ENCODE peak calls at places on chromosomes 6 and 20, in seven cellular contexts. One of them, this sample, is unnamed.

GRCh38 chr6:119587537-119587936 is 238.0 kb upstream of the MAN1A1 start:
- DNase-seq in epithelial cell of prostate: no peak
- DNase-seq in sigmoid colon: no peak
- DNase-seq in NB4: no peak
- DNase-seq in ELR: peak
- DNase-seq in DMS153: no peak
- DNase-seq in NCI-H748 treated with DMSO at 0.1 percent for 48 hours: no peak
- DNase-seq in this sample: no peak

GRCh38 chr20:54355631-54356280 is 119.6 kb upstream of the DOK5 start:
- DNase-seq in epithelial cell of prostate: no peak
- DNase-seq in sigmoid colon: no peak
- DNase-seq in NB4: no peak
- DNase-seq in ELR: no peak
- DNase-seq in DMS153: no peak
- DNase-seq in NCI-H748 treated with DMSO at 0.1 percent for 48 hours: no peak
- DNase-seq in this sample: no peak

GRCh38 chr20:44730441-44730840 is 15.2 kb upstream of the KCNK15 start:
- DNase-seq in epithelial cell of prostate: peak
- DNase-seq in sigmoid colon: no peak
- DNase-seq in NB4: no peak
- DNase-seq in ELR: peak
- DNase-seq in DMS153: no peak
- DNase-seq in NCI-H748 treated with DMSO at 0.1 percent for 48 hours: no peak
- DNase-seq in this sample: no peak

GRCh38 chr6:158830736-158831135 is 11.6 kb upstream of the EZR start:
- DNase-seq in epithelial cell of prostate: no peak
- DNase-seq in sigmoid colon: no peak
- DNase-seq in NB4: no peak
- DNase-seq in ELR: no peak
- DNase-seq in DMS153: no peak
- DNase-seq in NCI-H748 treated with DMSO at 0.1 percent for 48 hours: no peak
- DNase-seq in this sample: no peak

GRCh38 chr6:124869412-124869811 is 92.8 kb upstream of the RNF217 start:
- DNase-seq in epithelial cell of prostate: no peak
- DNase-seq in sigmoid colon: no peak
- DNase-seq in NB4: no peak
- DNase-seq in ELR: no peak
- DNase-seq in DMS153: no peak
- DNase-seq in NCI-H748 treated with DMSO at 0.1 percent for 48 hours: no peak
- DNase-seq in this sample: no peak

GRCh38 chr6:124960757-124961467 is 1.3 kb upstream of the RNF217 start:
- DNase-seq in epithelial cell of prostate: no peak
- DNase-seq in sigmoid colon: no peak
- DNase-seq in NB4: no peak
- DNase-seq in ELR: peak
- DNase-seq in DMS153: no peak
- DNase-seq in NCI-H748 treated with DMSO at 0.1 percent for 48 hours: no peak
- DNase-seq in this sample: no peak

GRCh38 chr6:157715766-157716171 is 107.3 kb upstream of the SNX9 start:
- DNase-seq in epithelial cell of prostate: no peak
- DNase-seq in sigmoid colon: peak
- DNase-seq in NB4: no peak
- DNase-seq in ELR: peak
- DNase-seq in DMS153: no peak
- DNase-seq in NCI-H748 treated with DMSO at 0.1 percent for 48 hours: no peak
- DNase-seq in this sample: no peak

GRCh38 chr6:132131351-132131750 is 180.2 kb upstream of the CCN2 start:
- DNase-seq in epithelial cell of prostate: no peak
- DNase-seq in sigmoid colon: no peak
- DNase-seq in NB4: no peak
- DNase-seq in ELR: peak
- DNase-seq in DMS153: no peak
- DNase-seq in NCI-H748 treated with DMSO at 0.1 percent for 48 hours: no peak
- DNase-seq in this sample: no peak

GRCh38 chr6:131251593-131252204 is 116.4 kb downstream of the AKAP7 start:
- DNase-seq in epithelial cell of prostate: no peak
- DNase-seq in sigmoid colon: no peak
- DNase-seq in NB4: no peak
- DNase-seq in ELR: no peak
- DNase-seq in DMS153: no peak
- DNase-seq in NCI-H748 treated with DMSO at 0.1 percent for 48 hours: no peak
- DNase-seq in this sample: no peak

GRCh38 chr6:27809939-27810767 is 102.0 kb downstream of the OR2B2 start:
- DNase-seq in epithelial cell of prostate: peak
- DNase-seq in sigmoid colon: peak
- DNase-seq in NB4: peak
- DNase-seq in ELR: peak
- DNase-seq in DMS153: peak
- DNase-seq in NCI-H748 treated with DMSO at 0.1 percent for 48 hours: peak
- DNase-seq in this sample: peak

GRCh38 chr6:159184559-159184958 is 15.4 kb downstream of the FNDC1 start:
- DNase-seq in epithelial cell of prostate: no peak
- DNase-seq in sigmoid colon: no peak
- DNase-seq in NB4: no peak
- DNase-seq in ELR: no peak
- DNase-seq in DMS153: no peak
- DNase-seq in NCI-H748 treated with DMSO at 0.1 percent for 48 hours: no peak
- DNase-seq in this sample: no peak

GRCh38 chr20:52001999-52002666 is 189.4 kb downstream of the ZFP64 start:
- DNase-seq in epithelial cell of prostate: no peak
- DNase-seq in sigmoid colon: no peak
- DNase-seq in NB4: no peak
- DNase-seq in ELR: peak
- DNase-seq in DMS153: peak
- DNase-seq in NCI-H748 treated with DMSO at 0.1 percent for 48 hours: no peak
- DNase-seq in this sample: no peak

GRCh38 chr6:89599727-89600126 is 38.8 kb downstream of the LYRM2 start:
- DNase-seq in epithelial cell of prostate: no peak
- DNase-seq in sigmoid colon: no peak
- DNase-seq in NB4: no peak
- DNase-seq in ELR: no peak
- DNase-seq in DMS153: no peak
- DNase-seq in NCI-H748 treated with DMSO at 0.1 percent for 48 hours: no peak
- DNase-seq in this sample: no peak

GRCh38 chr6:128007658-128008057 is 106.8 kb upstream of the THEMIS start:
- DNase-seq in epithelial cell of prostate: no peak
- DNase-seq in sigmoid colon: no peak
- DNase-seq in NB4: no peak
- DNase-seq in ELR: no peak
- DNase-seq in DMS153: no peak
- DNase-seq in NCI-H748 treated with DMSO at 0.1 percent for 48 hours: no peak
- DNase-seq in this sample: no peak

GRCh38 chr20:60579941-60580515 is 621.8 kb downstream of the CDH26 start:
- DNase-seq in epithelial cell of prostate: no peak
- DNase-seq in sigmoid colon: no peak
- DNase-seq in NB4: no peak
- DNase-seq in ELR: no peak
- DNase-seq in DMS153: peak
- DNase-seq in NCI-H748 treated with DMSO at 0.1 percent for 48 hours: no peak
- DNase-seq in this sample: no peak

GRCh38 chr6:6581014-6581413 is 7.5 kb upstream of the LY86 start:
- DNase-seq in epithelial cell of prostate: no peak
- DNase-seq in sigmoid colon: no peak
- DNase-seq in NB4: no peak
- DNase-seq in ELR: no peak
- DNase-seq in DMS153: no peak
- DNase-seq in NCI-H748 treated with DMSO at 0.1 percent for 48 hours: no peak
- DNase-seq in this sample: no peak

GRCh38 chr20:32807706-32808105 is 12.0 kb upstream of the MAPRE1 start:
- DNase-seq in epithelial cell of prostate: no peak
- DNase-seq in sigmoid colon: no peak
- DNase-seq in NB4: no peak
- DNase-seq in ELR: no peak
- DNase-seq in DMS153: no peak
- DNase-seq in NCI-H748 treated with DMSO at 0.1 percent for 48 hours: no peak
- DNase-seq in this sample: no peak

GRCh38 chr20:58441723-58442122 is 52.7 kb downstream of the VAPB start:
- DNase-seq in epithelial cell of prostate: no peak
- DNase-seq in sigmoid colon: no peak
- DNase-seq in NB4: no peak
- DNase-seq in ELR: no peak
- DNase-seq in DMS153: no peak
- DNase-seq in NCI-H748 treated with DMSO at 0.1 percent for 48 hours: no peak
- DNase-seq in this sample: no peak

GRCh38 chr20:20292472-20292871 is 75.4 kb upstream of the INSM1 start:
- DNase-seq in epithelial cell of prostate: no peak
- DNase-seq in sigmoid colon: no peak
- DNase-seq in NB4: no peak
- DNase-seq in ELR: peak
- DNase-seq in DMS153: no peak
- DNase-seq in NCI-H748 treated with DMSO at 0.1 percent for 48 hours: no peak
- DNase-seq in this sample: no peak

GRCh38 chr6:119096683-119097310 is 18.3 kb upstream of the FAM184A start:
- DNase-seq in epithelial cell of prostate: peak
- DNase-seq in sigmoid colon: peak
- DNase-seq in NB4: no peak
- DNase-seq in ELR: no peak
- DNase-seq in DMS153: no peak
- DNase-seq in NCI-H748 treated with DMSO at 0.1 percent for 48 hours: no peak
- DNase-seq in this sample: peak

GRCh38 chr6:115271434-115271833 is 789.3 kb downstream of the FRK start:
- DNase-seq in epithelial cell of prostate: no peak
- DNase-seq in sigmoid colon: no peak
- DNase-seq in NB4: no peak
- DNase-seq in ELR: no peak
- DNase-seq in DMS153: no peak
- DNase-seq in NCI-H748 treated with DMSO at 0.1 percent for 48 hours: no peak
- DNase-seq in this sample: no peak

GRCh38 chr6:11363881-11364576 is 131.6 kb upstream of the NEDD9 start:
- DNase-seq in epithelial cell of prostate: peak
- DNase-seq in sigmoid colon: no peak
- DNase-seq in NB4: no peak
- DNase-seq in ELR: no peak
- DNase-seq in DMS153: no peak
- DNase-seq in NCI-H748 treated with DMSO at 0.1 percent for 48 hours: no peak
- DNase-seq in this sample: peak

GRCh38 chr20:63441136-63441776 is 31.2 kb downstream of the KCNQ2 start:
- DNase-seq in epithelial cell of prostate: no peak
- DNase-seq in sigmoid colon: no peak
- DNase-seq in NB4: peak
- DNase-seq in ELR: no peak
- DNase-seq in DMS153: no peak
- DNase-seq in NCI-H748 treated with DMSO at 0.1 percent for 48 hours: no peak
- DNase-seq in this sample: no peak

GRCh38 chr6:167056370-167056769 is 57.2 kb downstream of the CEP43 start:
- DNase-seq in epithelial cell of prostate: no peak
- DNase-seq in sigmoid colon: no peak
- DNase-seq in NB4: peak
- DNase-seq in ELR: no peak
- DNase-seq in DMS153: no peak
- DNase-seq in NCI-H748 treated with DMSO at 0.1 percent for 48 hours: no peak
- DNase-seq in this sample: no peak

GRCh38 chr6:136745300-136745699 is 47.0 kb downstream of the MAP3K5 start:
- DNase-seq in epithelial cell of prostate: no peak
- DNase-seq in sigmoid colon: no peak
- DNase-seq in NB4: no peak
- DNase-seq in ELR: no peak
- DNase-seq in DMS153: no peak
- DNase-seq in NCI-H748 treated with DMSO at 0.1 percent for 48 hours: no peak
- DNase-seq in this sample: no peak

GRCh38 chr6:3751730-3752537 is 421 bp upstream of the PXDC1 start:
- DNase-seq in epithelial cell of prostate: no peak
- DNase-seq in sigmoid colon: peak
- DNase-seq in NB4: peak
- DNase-seq in ELR: peak
- DNase-seq in DMS153: no peak
- DNase-seq in NCI-H748 treated with DMSO at 0.1 percent for 48 hours: peak
- DNase-seq in this sample: peak

GRCh38 chr6:149334201-149334600 is 16.7 kb downstream of the TAB2 start:
- DNase-seq in epithelial cell of prostate: peak
- DNase-seq in sigmoid colon: no peak
- DNase-seq in NB4: no peak
- DNase-seq in ELR: peak
- DNase-seq in DMS153: no peak
- DNase-seq in NCI-H748 treated with DMSO at 0.1 percent for 48 hours: no peak
- DNase-seq in this sample: no peak

GRCh38 chr20:37911838-37912273 is 8.9 kb downstream of the VSTM2L start:
- DNase-seq in epithelial cell of prostate: no peak
- DNase-seq in sigmoid colon: peak
- DNase-seq in NB4: peak
- DNase-seq in ELR: peak
- DNase-seq in DMS153: no peak
- DNase-seq in NCI-H748 treated with DMSO at 0.1 percent for 48 hours: no peak
- DNase-seq in this sample: no peak

GRCh38 chr20:59850018-59850641 is 83.3 kb downstream of the SYCP2 start:
- DNase-seq in epithelial cell of prostate: no peak
- DNase-seq in sigmoid colon: no peak
- DNase-seq in NB4: peak
- DNase-seq in ELR: peak
- DNase-seq in DMS153: peak
- DNase-seq in NCI-H748 treated with DMSO at 0.1 percent for 48 hours: peak
- DNase-seq in this sample: no peak

GRCh38 chr6:73394577-73395354 is at the start of gene DDX43:
- DNase-seq in epithelial cell of prostate: no peak
- DNase-seq in sigmoid colon: peak
- DNase-seq in NB4: no peak
- DNase-seq in ELR: no peak
- DNase-seq in DMS153: no peak
- DNase-seq in NCI-H748 treated with DMSO at 0.1 percent for 48 hours: no peak
- DNase-seq in this sample: peak

GRCh38 chr6:27281105-27281539 is 31.0 kb downstream of the POM121L2 start:
- DNase-seq in epithelial cell of prostate: no peak
- DNase-seq in sigmoid colon: no peak
- DNase-seq in NB4: no peak
- DNase-seq in ELR: peak
- DNase-seq in DMS153: no peak
- DNase-seq in NCI-H748 treated with DMSO at 0.1 percent for 48 hours: peak
- DNase-seq in this sample: no peak

GRCh38 chr6:22253955-22254655 is 42.7 kb downstream of the PRL start:
- DNase-seq in epithelial cell of prostate: no peak
- DNase-seq in sigmoid colon: no peak
- DNase-seq in NB4: no peak
- DNase-seq in ELR: no peak
- DNase-seq in DMS153: no peak
- DNase-seq in NCI-H748 treated with DMSO at 0.1 percent for 48 hours: no peak
- DNase-seq in this sample: no peak

GRCh38 chr20:60381643-60382400 is 423.6 kb downstream of the CDH26 start:
- DNase-seq in epithelial cell of prostate: no peak
- DNase-seq in sigmoid colon: no peak
- DNase-seq in NB4: no peak
- DNase-seq in ELR: peak
- DNase-seq in DMS153: no peak
- DNase-seq in NCI-H748 treated with DMSO at 0.1 percent for 48 hours: no peak
- DNase-seq in this sample: no peak

GRCh38 chr6:29633532-29633901 is 534 bp upstream of the GABBR1 start:
- DNase-seq in epithelial cell of prostate: no peak
- DNase-seq in sigmoid colon: peak
- DNase-seq in NB4: no peak
- DNase-seq in ELR: no peak
- DNase-seq in DMS153: no peak
- DNase-seq in NCI-H748 treated with DMSO at 0.1 percent for 48 hours: no peak
- DNase-seq in this sample: no peak

GRCh38 chr20:40251284-40251932 is 437.6 kb downstream of the MAFB start:
- DNase-seq in epithelial cell of prostate: no peak
- DNase-seq in sigmoid colon: no peak
- DNase-seq in NB4: peak
- DNase-seq in ELR: peak
- DNase-seq in DMS153: no peak
- DNase-seq in NCI-H748 treated with DMSO at 0.1 percent for 48 hours: peak
- DNase-seq in this sample: peak

GRCh38 chr6:33651947-33652346 is 30.8 kb downstream of the ITPR3 start:
- DNase-seq in epithelial cell of prostate: no peak
- DNase-seq in sigmoid colon: no peak
- DNase-seq in NB4: no peak
- DNase-seq in ELR: no peak
- DNase-seq in DMS153: no peak
- DNase-seq in NCI-H748 treated with DMSO at 0.1 percent for 48 hours: no peak
- DNase-seq in this sample: no peak

GRCh38 chr6:41639556-41640371 is 1.5 kb downstream of the MDFI start:
- DNase-seq in epithelial cell of prostate: no peak
- DNase-seq in sigmoid colon: no peak
- DNase-seq in NB4: no peak
- DNase-seq in ELR: no peak
- DNase-seq in DMS153: no peak
- DNase-seq in NCI-H748 treated with DMSO at 0.1 percent for 48 hours: no peak
- DNase-seq in this sample: no peak

GRCh38 chr20:16481977-16482376 is 91.3 kb downstream of the KIF16B start:
- DNase-seq in epithelial cell of prostate: no peak
- DNase-seq in sigmoid colon: no peak
- DNase-seq in NB4: no peak
- DNase-seq in ELR: no peak
- DNase-seq in DMS153: no peak
- DNase-seq in NCI-H748 treated with DMSO at 0.1 percent for 48 hours: no peak
- DNase-seq in this sample: no peak

This sample was measured in left lobe of liver.